ENCODE peak calls at places on chromosomes 2 and 18, in five cellular contexts. P is COLO829, E is amygdala, W is NCI-H524 treated with DMSO at 0.1 percent for 48 hours, Y is HS-27A. H is an unnamed sample.

GRCh38 chr2:43576983-43577892 is 18.6 kb downstream of the THADA start:
- DNase-seq in Y (no peak), P (peak), E (no peak), W (no peak), H (peak)

GRCh38 chr2:101873543-101873942 is 118.2 kb upstream of the IL1R2 start:
- DNase-seq in Y (no peak), W (no peak), P (no peak), E (no peak), H (peak)

GRCh38 chr2:55848096-55848495 is 75.5 kb downstream of the EFEMP1 start:
- DNase-seq in P (no peak), E (no peak), Y (no peak), W (no peak), H (no peak)

GRCh38 chr2:82494744-82495143 is 1964.3 kb downstream of the SUCLG1 start:
- DNase-seq in W (no peak), Y (no peak), P (no peak), E (no peak), H (no peak)

GRCh38 chr2:166375736-166376487 is at the start of gene SCN9A:
- DNase-seq in W (peak), P (peak), E (no peak), Y (no peak), H (peak)

GRCh38 chr18:11937874-11938478 is 29.9 kb upstream of the MPPE1 start:
- DNase-seq in P (peak), E (no peak), Y (no peak), W (no peak), H (peak)

GRCh38 chr18:62878305-62878704 is 163.0 kb downstream of the PHLPP1 start:
- DNase-seq in P (no peak), E (no peak), W (no peak), Y (peak), H (no peak)

GRCh38 chr2:96025107-96025492 is 9.6 kb downstream of the GPAT2 start:
- DNase-seq in E (no peak), Y (no peak), P (no peak), W (no peak), H (no peak)

GRCh38 chr2:62032096-62032495 is 126.6 kb downstream of the COMMD1 start:
- DNase-seq in W (no peak), E (no peak), Y (no peak), P (no peak), H (no peak)

GRCh38 chr2:30237346-30238142 is 6.2 kb downstream of the LBH start:
- DNase-seq in P (no peak), E (no peak), Y (no peak), W (no peak), H (no peak)

GRCh38 chr2:174485763-174486613 is 841 bp downstream of the GPR155 start:
- DNase-seq in P (peak), W (peak), Y (no peak), E (no peak), H (no peak)

GRCh38 chr2:85674417-85674816 is 6.4 kb upstream of the SFTPB start:
- DNase-seq in P (no peak), W (no peak), E (no peak), Y (no peak), H (no peak)

GRCh38 chr2:214192711-214193110 is 218.1 kb upstream of the VWC2L start:
- DNase-seq in P (no peak), W (no peak), Y (no peak), E (no peak), H (no peak)

GRCh38 chr2:72132981-72133720 is 14.5 kb downstream of the CYP26B1 start:
- DNase-seq in E (no peak), W (no peak), Y (no peak), P (no peak), H (no peak)

GRCh38 chr2:27901219-27901618 is 10.7 kb downstream of the BABAM2 start:
- DNase-seq in P (no peak), W (no peak), Y (no peak), E (no peak), H (no peak)

GRCh38 chr18:29711931-29712330 is 1330.6 kb downstream of the DSC3 start:
- DNase-seq in W (no peak), E (no peak), P (no peak), Y (no peak), H (no peak)

GRCh38 chr18:70373062-70373519 is 84.2 kb downstream of the SOCS6 start:
- DNase-seq in W (no peak), Y (no peak), P (peak), E (no peak), H (peak)

GRCh38 chr2:95346236-95346737 is 49.1 kb downstream of the KCNIP3 start:
- DNase-seq in P (peak), Y (peak), W (no peak), E (no peak), H (peak)

GRCh38 chr2:72579595-72580180 is 246.1 kb downstream of the EXOC6B start:
- DNase-seq in E (no peak), W (no peak), Y (no peak), P (peak), H (peak)

GRCh38 chr2:209773377-209773776 is 1.7 kb downstream of the UNC80 start:
- DNase-seq in E (no peak), P (no peak), Y (no peak), W (no peak), H (no peak)

GRCh38 chr18:9126337-9126736 is 10.2 kb upstream of the ANKRD12 start:
- DNase-seq in P (no peak), Y (no peak), W (no peak), E (no peak), H (no peak)

GRCh38 chr18:7333163-7333562 is 102.3 kb downstream of the LRRC30 start:
- DNase-seq in P (no peak), E (no peak), Y (no peak), W (no peak), H (no peak)

GRCh38 chr2:236600158-236600557 is 30.5 kb downstream of the ACKR3 start:
- DNase-seq in W (no peak), P (no peak), Y (no peak), E (no peak), H (no peak)

GRCh38 chr2:239257511-239257937 is 143.3 kb downstream of the HDAC4 start:
- DNase-seq in E (no peak), Y (no peak), W (no peak), P (peak), H (peak)

GRCh38 chr2:64857581-64858471 is 131.4 kb upstream of the SLC1A4 start:
- DNase-seq in P (peak), E (peak), W (no peak), Y (no peak), H (peak)

GRCh38 chr2:14524041-14524802 is 108.3 kb upstream of the LRATD1 start:
- DNase-seq in Y (no peak), W (no peak), E (no peak), P (no peak), H (no peak)

GRCh38 chr2:201432038-201432437 is 19.2 kb downstream of the TRAK2 start:
- DNase-seq in E (no peak), Y (no peak), P (peak), W (no peak), H (no peak)

GRCh38 chr2:214856116-214856515 is 46.6 kb upstream of the BARD1 start:
- DNase-seq in E (no peak), W (no peak), P (no peak), Y (no peak), H (no peak)

GRCh38 chr2:150403457-150403856 is 84.0 kb downstream of the RND3 start:
- DNase-seq in P (no peak), Y (no peak), E (no peak), W (no peak), H (no peak)

GRCh38 chr2:215920244-215921100 is 92.9 kb downstream of the MREG start:
- DNase-seq in P (peak), E (peak), W (peak), Y (no peak), H (peak)

GRCh38 chr18:45664824-45665763 is 49.8 kb downstream of the SLC14A2 start:
- DNase-seq in W (no peak), E (peak), P (peak), Y (no peak), H (peak)

GRCh38 chr18:30991397-30991796 is 51.1 kb downstream of the DSC3 start:
- DNase-seq in Y (no peak), W (no peak), E (no peak), P (no peak), H (no peak)

GRCh38 chr2:226031078-226031937 is 631.8 kb downstream of the NYAP2 start:
- DNase-seq in Y (no peak), E (no peak), W (peak), P (peak), H (peak)